ENCODE peak calls at places on chromosome 19, in five cellular contexts. One of them, this sample, is unnamed.
A peak's percentile ranks its signal among the peaks of the same experiment; 100 is the strongest.

GRCh38 chr19:7915250-7916136 is 863 bp downstream of the TGFBR3L start:
- DNase-seq in fibroblast of mammary gland: no peak
- DNase-seq in activated T-cell treated with anti-CD3 and anti-CD28 coated beads, Interleukin-2, amount 50 U/mL, for 72 hours: no peak
- DNase-seq in T-cell: no peak
- DNase-seq in NCI-H2107: no peak
- DNase-seq in this sample: no peak

GRCh38 chr19:5504115-5504514 is 48.9 kb downstream of the ZNRF4 start:
- DNase-seq in fibroblast of mammary gland: no peak
- DNase-seq in activated T-cell treated with anti-CD3 and anti-CD28 coated beads, Interleukin-2, amount 50 U/mL, for 72 hours: no peak
- DNase-seq in T-cell: no peak
- DNase-seq in NCI-H2107: no peak
- DNase-seq in this sample: no peak

GRCh38 chr19:40492274-40492673 is 25.5 kb downstream of the SPTBN4 start:
- DNase-seq in fibroblast of mammary gland: no peak
- DNase-seq in activated T-cell treated with anti-CD3 and anti-CD28 coated beads, Interleukin-2, amount 50 U/mL, for 72 hours: no peak
- DNase-seq in T-cell: no peak
- DNase-seq in NCI-H2107: no peak
- DNase-seq in this sample: no peak

GRCh38 chr19:38740932-38741331 is 3.3 kb downstream of the CAPN12 start:
- DNase-seq in fibroblast of mammary gland: no peak
- DNase-seq in activated T-cell treated with anti-CD3 and anti-CD28 coated beads, Interleukin-2, amount 50 U/mL, for 72 hours: no peak
- DNase-seq in T-cell: no peak
- DNase-seq in NCI-H2107: no peak
- DNase-seq in this sample: no peak

GRCh38 chr19:33224694-33225457 is 774 bp downstream of the SLC7A10 start:
- DNase-seq in fibroblast of mammary gland: no peak
- DNase-seq in activated T-cell treated with anti-CD3 and anti-CD28 coated beads, Interleukin-2, amount 50 U/mL, for 72 hours: no peak
- DNase-seq in T-cell: no peak
- DNase-seq in NCI-H2107: no peak
- DNase-seq in this sample: no peak

GRCh38 chr19:39223703-39224279 is 19.7 kb upstream of the SYCN start:
- DNase-seq in fibroblast of mammary gland: peak; percentile 26
- DNase-seq in activated T-cell treated with anti-CD3 and anti-CD28 coated beads, Interleukin-2, amount 50 U/mL, for 72 hours: no peak
- DNase-seq in T-cell: no peak
- DNase-seq in NCI-H2107: no peak
- DNase-seq in this sample: peak; percentile 65

GRCh38 chr19:51531349-51532315 is at the start of gene SIGLEC6:
- DNase-seq in fibroblast of mammary gland: no peak
- DNase-seq in activated T-cell treated with anti-CD3 and anti-CD28 coated beads, Interleukin-2, amount 50 U/mL, for 72 hours: no peak
- DNase-seq in T-cell: no peak
- DNase-seq in NCI-H2107: no peak
- DNase-seq in this sample: no peak

GRCh38 chr19:8302357-8302691 is 5.8 kb downstream of the CD320 start:
- DNase-seq in fibroblast of mammary gland: no peak
- DNase-seq in activated T-cell treated with anti-CD3 and anti-CD28 coated beads, Interleukin-2, amount 50 U/mL, for 72 hours: no peak
- DNase-seq in T-cell: no peak
- DNase-seq in NCI-H2107: no peak
- DNase-seq in this sample: no peak

GRCh38 chr19:42121666-42122069 is 10.6 kb downstream of the POU2F2 start:
- DNase-seq in fibroblast of mammary gland: peak; percentile 78
- DNase-seq in activated T-cell treated with anti-CD3 and anti-CD28 coated beads, Interleukin-2, amount 50 U/mL, for 72 hours: peak; percentile 86
- DNase-seq in T-cell: peak; percentile 59
- DNase-seq in NCI-H2107: no peak
- DNase-seq in this sample: no peak

GRCh38 chr19:42409477-42409876 is 17.7 kb downstream of the LIPE start:
- DNase-seq in fibroblast of mammary gland: no peak
- DNase-seq in activated T-cell treated with anti-CD3 and anti-CD28 coated beads, Interleukin-2, amount 50 U/mL, for 72 hours: no peak
- DNase-seq in T-cell: no peak
- DNase-seq in NCI-H2107: no peak
- DNase-seq in this sample: no peak

GRCh38 chr19:30675086-30675485 is 302.9 kb downstream of the ZNF536 start:
- DNase-seq in fibroblast of mammary gland: no peak
- DNase-seq in activated T-cell treated with anti-CD3 and anti-CD28 coated beads, Interleukin-2, amount 50 U/mL, for 72 hours: no peak
- DNase-seq in T-cell: no peak
- DNase-seq in NCI-H2107: no peak
- DNase-seq in this sample: no peak

GRCh38 chr19:47469719-47470118 is 2.0 kb downstream of the SLC8A2 start:
- DNase-seq in fibroblast of mammary gland: no peak
- DNase-seq in activated T-cell treated with anti-CD3 and anti-CD28 coated beads, Interleukin-2, amount 50 U/mL, for 72 hours: no peak
- DNase-seq in T-cell: no peak
- DNase-seq in NCI-H2107: peak; percentile 26
- DNase-seq in this sample: no peak

GRCh38 chr19:3304871-3305423 is 61.4 kb upstream of the NFIC start:
- DNase-seq in fibroblast of mammary gland: peak; percentile 72
- DNase-seq in activated T-cell treated with anti-CD3 and anti-CD28 coated beads, Interleukin-2, amount 50 U/mL, for 72 hours: peak; percentile 77
- DNase-seq in T-cell: peak; percentile 65
- DNase-seq in NCI-H2107: peak; percentile 81
- DNase-seq in this sample: peak; percentile 92

GRCh38 chr19:33956941-33957340 is 160.3 kb downstream of the KCTD15 start:
- DNase-seq in fibroblast of mammary gland: no peak
- DNase-seq in activated T-cell treated with anti-CD3 and anti-CD28 coated beads, Interleukin-2, amount 50 U/mL, for 72 hours: no peak
- DNase-seq in T-cell: no peak
- DNase-seq in NCI-H2107: no peak
- DNase-seq in this sample: no peak

GRCh38 chr19:17090501-17091074 is 15.0 kb downstream of the MYO9B start:
- DNase-seq in fibroblast of mammary gland: peak; percentile 58
- DNase-seq in activated T-cell treated with anti-CD3 and anti-CD28 coated beads, Interleukin-2, amount 50 U/mL, for 72 hours: peak; percentile 59
- DNase-seq in T-cell: no peak
- DNase-seq in NCI-H2107: no peak
- DNase-seq in this sample: no peak

GRCh38 chr19:49856574-49857021 is 5.6 kb downstream of the PTOV1 start:
- DNase-seq in fibroblast of mammary gland: no peak
- DNase-seq in activated T-cell treated with anti-CD3 and anti-CD28 coated beads, Interleukin-2, amount 50 U/mL, for 72 hours: peak; percentile 1
- DNase-seq in T-cell: no peak
- DNase-seq in NCI-H2107: no peak
- DNase-seq in this sample: no peak

GRCh38 chr19:6458695-6459355 is 767 bp downstream of the SLC25A23 start:
- DNase-seq in fibroblast of mammary gland: no peak
- DNase-seq in activated T-cell treated with anti-CD3 and anti-CD28 coated beads, Interleukin-2, amount 50 U/mL, for 72 hours: no peak
- DNase-seq in T-cell: no peak
- DNase-seq in NCI-H2107: no peak
- DNase-seq in this sample: no peak

GRCh38 chr19:9205506-9206113 is 13.8 kb downstream of the OR7D4 start:
- DNase-seq in fibroblast of mammary gland: peak; percentile 62
- DNase-seq in activated T-cell treated with anti-CD3 and anti-CD28 coated beads, Interleukin-2, amount 50 U/mL, for 72 hours: peak; percentile 69
- DNase-seq in T-cell: peak; percentile 47
- DNase-seq in NCI-H2107: no peak
- DNase-seq in this sample: peak; percentile 74

GRCh38 chr19:29812881-29813275 is 1.1 kb downstream of the CCNE1 start:
- DNase-seq in fibroblast of mammary gland: no peak
- DNase-seq in activated T-cell treated with anti-CD3 and anti-CD28 coated beads, Interleukin-2, amount 50 U/mL, for 72 hours: no peak
- DNase-seq in T-cell: no peak
- DNase-seq in NCI-H2107: no peak
- DNase-seq in this sample: no peak

GRCh38 chr19:46299004-46299509 is 2.2 kb downstream of the HIF3A start:
- DNase-seq in fibroblast of mammary gland: peak; percentile 88
- DNase-seq in activated T-cell treated with anti-CD3 and anti-CD28 coated beads, Interleukin-2, amount 50 U/mL, for 72 hours: no peak
- DNase-seq in T-cell: no peak
- DNase-seq in NCI-H2107: peak; percentile 90
- DNase-seq in this sample: no peak

GRCh38 chr19:1747285-1748114 is 5.8 kb upstream of the ONECUT3 start:
- DNase-seq in fibroblast of mammary gland: peak; percentile 77
- DNase-seq in activated T-cell treated with anti-CD3 and anti-CD28 coated beads, Interleukin-2, amount 50 U/mL, for 72 hours: peak; percentile 70
- DNase-seq in T-cell: no peak
- DNase-seq in NCI-H2107: no peak
- DNase-seq in this sample: no peak

GRCh38 chr19:33770107-33770506 is 26.6 kb upstream of the KCTD15 start:
- DNase-seq in fibroblast of mammary gland: no peak
- DNase-seq in activated T-cell treated with anti-CD3 and anti-CD28 coated beads, Interleukin-2, amount 50 U/mL, for 72 hours: no peak
- DNase-seq in T-cell: no peak
- DNase-seq in NCI-H2107: no peak
- DNase-seq in this sample: no peak

GRCh38 chr19:940591-941291 is 14.9 kb downstream of the ARID3A start:
- DNase-seq in fibroblast of mammary gland: peak; percentile 42
- DNase-seq in activated T-cell treated with anti-CD3 and anti-CD28 coated beads, Interleukin-2, amount 50 U/mL, for 72 hours: peak; percentile 68
- DNase-seq in T-cell: peak; percentile 63
- DNase-seq in NCI-H2107: no peak
- DNase-seq in this sample: no peak

GRCh38 chr19:36409841-36410240 is 8.6 kb downstream of the ZFP82 start:
- DNase-seq in fibroblast of mammary gland: no peak
- DNase-seq in activated T-cell treated with anti-CD3 and anti-CD28 coated beads, Interleukin-2, amount 50 U/mL, for 72 hours: no peak
- DNase-seq in T-cell: no peak
- DNase-seq in NCI-H2107: no peak
- DNase-seq in this sample: no peak

GRCh38 chr19:2353895-2354592 is 6.0 kb upstream of the TMPRSS9 start:
- DNase-seq in fibroblast of mammary gland: no peak
- DNase-seq in activated T-cell treated with anti-CD3 and anti-CD28 coated beads, Interleukin-2, amount 50 U/mL, for 72 hours: no peak
- DNase-seq in T-cell: no peak
- DNase-seq in NCI-H2107: no peak
- DNase-seq in this sample: no peak

GRCh38 chr19:50639121-50640112 is at the start of gene SYT3:
- DNase-seq in fibroblast of mammary gland: peak; percentile 16
- DNase-seq in activated T-cell treated with anti-CD3 and anti-CD28 coated beads, Interleukin-2, amount 50 U/mL, for 72 hours: peak; percentile 49
- DNase-seq in T-cell: peak; percentile 22
- DNase-seq in NCI-H2107: no peak
- DNase-seq in this sample: peak; percentile 80

GRCh38 chr19:39386557-39386956 is 4.3 kb downstream of the PAF1 start:
- DNase-seq in fibroblast of mammary gland: no peak
- DNase-seq in activated T-cell treated with anti-CD3 and anti-CD28 coated beads, Interleukin-2, amount 50 U/mL, for 72 hours: no peak
- DNase-seq in T-cell: no peak
- DNase-seq in NCI-H2107: no peak
- DNase-seq in this sample: no peak

GRCh38 chr19:12723643-12724426 is at the start of gene TNPO2:
- DNase-seq in fibroblast of mammary gland: peak; percentile 64
- DNase-seq in activated T-cell treated with anti-CD3 and anti-CD28 coated beads, Interleukin-2, amount 50 U/mL, for 72 hours: peak; percentile 78
- DNase-seq in T-cell: peak; percentile 47
- DNase-seq in NCI-H2107: no peak
- DNase-seq in this sample: peak; percentile 89

GRCh38 chr19:5407356-5407755 is 47.9 kb upstream of the ZNRF4 start:
- DNase-seq in fibroblast of mammary gland: peak; percentile 47
- DNase-seq in activated T-cell treated with anti-CD3 and anti-CD28 coated beads, Interleukin-2, amount 50 U/mL, for 72 hours: no peak
- DNase-seq in T-cell: no peak
- DNase-seq in NCI-H2107: no peak
- DNase-seq in this sample: no peak

GRCh38 chr19:46839752-46840151 is 10.9 kb downstream of the AP2S1 start:
- DNase-seq in fibroblast of mammary gland: no peak
- DNase-seq in activated T-cell treated with anti-CD3 and anti-CD28 coated beads, Interleukin-2, amount 50 U/mL, for 72 hours: no peak
- DNase-seq in T-cell: no peak
- DNase-seq in NCI-H2107: no peak
- DNase-seq in this sample: no peak

GRCh38 chr19:55866521-55866920 is 30.2 kb downstream of the NLRP4 start:
- DNase-seq in fibroblast of mammary gland: no peak
- DNase-seq in activated T-cell treated with anti-CD3 and anti-CD28 coated beads, Interleukin-2, amount 50 U/mL, for 72 hours: no peak
- DNase-seq in T-cell: no peak
- DNase-seq in NCI-H2107: no peak
- DNase-seq in this sample: no peak

GRCh38 chr19:45863840-45864628 is at the start of gene FOXA3:
- DNase-seq in fibroblast of mammary gland: peak; percentile 38
- DNase-seq in activated T-cell treated with anti-CD3 and anti-CD28 coated beads, Interleukin-2, amount 50 U/mL, for 72 hours: peak; percentile 79
- DNase-seq in T-cell: peak; percentile 30
- DNase-seq in NCI-H2107: no peak
- DNase-seq in this sample: peak; percentile 39

GRCh38 chr19:39824143-39825092 is 9.5 kb downstream of the DYRK1B start:
- DNase-seq in fibroblast of mammary gland: peak; percentile 92
- DNase-seq in activated T-cell treated with anti-CD3 and anti-CD28 coated beads, Interleukin-2, amount 50 U/mL, for 72 hours: peak; percentile 91
- DNase-seq in T-cell: peak; percentile 86
- DNase-seq in NCI-H2107: peak; percentile 88
- DNase-seq in this sample: peak; percentile 86